ENCODE peak calls at places on chromosomes 16 and 17, in nine cellular contexts. G, V, T, N, O, F, W, I and B are unnamed samples.

GRCh38 chr17:48037924-48038323 is 327 bp upstream of the COPZ2 start:
- DNase-seq in G (no peak), V (no peak), T (no peak), N (no peak), O (no peak), F (no peak), W (no peak), I (no peak), B (no peak)

GRCh38 chr17:31274252-31274651 is 22.8 kb downstream of the OMG start:
- DNase-seq in G (no peak), V (no peak), T (no peak), N (no peak), O (no peak), F (no peak), W (no peak), I (no peak), B (no peak)

GRCh38 chr17:47145351-47145750 is 43.7 kb downstream of the CDC27 start:
- DNase-seq in G (no peak), V (no peak), T (no peak), N (no peak), O (peak), F (no peak), W (no peak), I (no peak), B (no peak)

GRCh38 chr16:84514874-84515835 is 10.7 kb upstream of the MEAK7 start:
- DNase-seq in G (no peak), V (no peak), T (peak), N (no peak), O (no peak), F (no peak), W (no peak), I (no peak), B (no peak)

GRCh38 chr17:77353684-77354419 is 213.1 kb downstream of the SEC14L1 start:
- DNase-seq in G (no peak), V (peak), T (no peak), N (no peak), O (no peak), F (no peak), W (peak), I (no peak), B (no peak)

GRCh38 chr16:27595461-27595860 is 45.5 kb downstream of the KATNIP start:
- DNase-seq in G (no peak), V (no peak), T (no peak), N (peak), O (no peak), F (no peak), W (no peak), I (no peak), B (no peak)

GRCh38 chr16:13665876-13666275 is 254.1 kb upstream of the ERCC4 start:
- DNase-seq in G (no peak), V (no peak), T (no peak), N (no peak), O (no peak), F (no peak), W (no peak), I (no peak), B (no peak)

GRCh38 chr17:14214271-14214670 is 22.4 kb downstream of the CDRT15 start:
- DNase-seq in G (no peak), V (no peak), T (no peak), N (no peak), O (no peak), F (no peak), W (no peak), I (no peak), B (no peak)

GRCh38 chr17:30161601-30162000 is 45.0 kb downstream of the NSRP1 start:
- DNase-seq in G (no peak), V (no peak), T (no peak), N (no peak), O (no peak), F (no peak), W (no peak), I (no peak), B (no peak)

GRCh38 chr17:51722994-51723393 is 435.5 kb downstream of the CA10 start:
- DNase-seq in G (no peak), V (no peak), T (no peak), N (no peak), O (no peak), F (no peak), W (no peak), I (no peak), B (no peak)

GRCh38 chr17:8839410-8839935 is 28.0 kb downstream of the PIK3R6 start:
- DNase-seq in G (no peak), V (peak), T (no peak), N (no peak), O (no peak), F (no peak), W (no peak), I (no peak), B (no peak)

GRCh38 chr17:81647640-81648012 is 8.7 kb downstream of the PDE6G start:
- DNase-seq in G (no peak), V (no peak), T (no peak), N (no peak), O (no peak), F (no peak), W (no peak), I (no peak), B (no peak)

GRCh38 chr16:2005646-2006045 is 4.0 kb downstream of the ZNF598 start:
- DNase-seq in G (no peak), V (no peak), T (no peak), N (peak), O (no peak), F (no peak), W (no peak), I (no peak), B (no peak)

GRCh38 chr16:4428500-4428899 is 2.8 kb downstream of the DNAJA3 start:
- DNase-seq in G (no peak), V (no peak), T (no peak), N (no peak), O (no peak), F (no peak), W (no peak), I (no peak), B (no peak)

GRCh38 chr17:38881600-38882191 is 11.8 kb downstream of the LASP1 start:
- DNase-seq in G (no peak), V (peak), T (no peak), N (peak), O (no peak), F (no peak), W (peak), I (peak), B (no peak)

GRCh38 chr17:61443475-61443882 is 8.7 kb upstream of the TBX4 start:
- DNase-seq in G (no peak), V (no peak), T (no peak), N (no peak), O (no peak), F (no peak), W (no peak), I (no peak), B (no peak)

GRCh38 chr16:6643083-6643686 is 689.5 kb upstream of the RBFOX1 start:
- DNase-seq in G (no peak), V (peak), T (peak), N (peak), O (peak), F (no peak), W (peak), I (peak), B (peak)

GRCh38 chr17:32755045-32755805 is 121.7 kb downstream of the MYO1D start:
- DNase-seq in G (peak), V (no peak), T (peak), N (no peak), O (no peak), F (no peak), W (no peak), I (peak), B (peak)